ENCODE peak calls at places on chromosomes 1 and 21, in eight cellular contexts. One of them, this sample, is unnamed. For H3K4me1, the result is how much of the 10 kb centered on the place peaks cover.

GRCh38 chr1:226988337-226988672 is 48.2 kb downstream of the COQ8A start:
- DNase-seq in aorta: no peak
- DNase-seq in left ventricle myocardium inferior: no peak
- DNase-seq in Panc1: no peak
- DNase-seq in A549: no peak
- DNase-seq in heart right ventricle: no peak
- DNase-seq in thoracic aorta: no peak
- DNase-seq in naive thymus-derived CD4-positive, alpha-beta T cell: no peak
- DNase-seq in this sample: no peak

GRCh38 chr21:32940079-32941014 is 85.4 kb upstream of the OLIG2 start:
- DNase-seq in aorta: no peak
- DNase-seq in thoracic aorta: no peak
- DNase-seq in heart right ventricle: peak
- DNase-seq in A549: peak
- DNase-seq in Panc1: peak
- DNase-seq in naive thymus-derived CD4-positive, alpha-beta T cell: peak
- DNase-seq in left ventricle myocardium inferior: no peak
- DNase-seq in this sample: no peak

GRCh38 chr1:20885121-20885520 is 98.0 kb upstream of the HP1BP3 start:
- DNase-seq in aorta: no peak
- DNase-seq in Panc1: no peak
- DNase-seq in thoracic aorta: no peak
- DNase-seq in left ventricle myocardium inferior: no peak
- DNase-seq in A549: no peak
- DNase-seq in naive thymus-derived CD4-positive, alpha-beta T cell: no peak
- DNase-seq in heart right ventricle: no peak
- DNase-seq in this sample: no peak

GRCh38 chr1:69244211-69244610 is 323.5 kb upstream of the LRRC7 start:
- DNase-seq in thoracic aorta: no peak
- DNase-seq in aorta: no peak
- DNase-seq in Panc1: no peak
- DNase-seq in A549: no peak
- DNase-seq in naive thymus-derived CD4-positive, alpha-beta T cell: no peak
- DNase-seq in heart right ventricle: no peak
- DNase-seq in left ventricle myocardium inferior: no peak
- DNase-seq in this sample: no peak

GRCh38 chr1:174682419-174683008 is 234.8 kb downstream of the GPR52 start:
- DNase-seq in thoracic aorta: no peak
- DNase-seq in Panc1: no peak
- DNase-seq in left ventricle myocardium inferior: no peak
- DNase-seq in heart right ventricle: no peak
- DNase-seq in A549: no peak
- DNase-seq in aorta: no peak
- DNase-seq in naive thymus-derived CD4-positive, alpha-beta T cell: no peak
- DNase-seq in this sample: no peak

GRCh38 chr1:111164151-111164550 is 24.1 kb downstream of the CEPT1 start:
- DNase-seq in heart right ventricle: no peak
- DNase-seq in left ventricle myocardium inferior: no peak
- DNase-seq in A549: no peak
- DNase-seq in thoracic aorta: no peak
- DNase-seq in naive thymus-derived CD4-positive, alpha-beta T cell: no peak
- DNase-seq in Panc1: no peak
- DNase-seq in aorta: no peak
- DNase-seq in this sample: no peak

GRCh38 chr1:171793656-171794055 is 12.2 kb downstream of the METTL13 start:
- DNase-seq in Panc1: no peak
- DNase-seq in aorta: no peak
- DNase-seq in naive thymus-derived CD4-positive, alpha-beta T cell: no peak
- DNase-seq in left ventricle myocardium inferior: no peak
- DNase-seq in heart right ventricle: no peak
- DNase-seq in A549: no peak
- DNase-seq in thoracic aorta: no peak
- DNase-seq in this sample: no peak

GRCh38 chr1:81660286-81660685 is 140.4 kb upstream of the ADGRL2 start:
- DNase-seq in naive thymus-derived CD4-positive, alpha-beta T cell: no peak
- DNase-seq in heart right ventricle: no peak
- DNase-seq in A549: no peak
- DNase-seq in aorta: no peak
- DNase-seq in thoracic aorta: no peak
- DNase-seq in Panc1: no peak
- DNase-seq in left ventricle myocardium inferior: no peak
- DNase-seq in this sample: no peak

GRCh38 chr1:57897581-57897980 is 473.7 kb upstream of the DAB1 start:
- DNase-seq in aorta: no peak
- DNase-seq in left ventricle myocardium inferior: no peak
- DNase-seq in naive thymus-derived CD4-positive, alpha-beta T cell: no peak
- DNase-seq in Panc1: no peak
- DNase-seq in heart right ventricle: no peak
- DNase-seq in A549: no peak
- DNase-seq in thoracic aorta: no peak
- DNase-seq in this sample: no peak

GRCh38 chr1:66533804-66534745 is at the start of gene SGIP1:
- DNase-seq in left ventricle myocardium inferior: peak
- DNase-seq in naive thymus-derived CD4-positive, alpha-beta T cell: no peak
- DNase-seq in aorta: peak
- DNase-seq in Panc1: no peak
- DNase-seq in A549: no peak
- DNase-seq in thoracic aorta: peak
- DNase-seq in heart right ventricle: peak
- DNase-seq in this sample: no peak

GRCh38 chr1:54377040-54377691 is 29.0 kb downstream of the SSBP3 start:
- DNase-seq in Panc1: no peak
- DNase-seq in heart right ventricle: no peak
- DNase-seq in A549: no peak
- DNase-seq in aorta: no peak
- DNase-seq in left ventricle myocardium inferior: no peak
- DNase-seq in thoracic aorta: no peak
- DNase-seq in naive thymus-derived CD4-positive, alpha-beta T cell: no peak
- DNase-seq in this sample: no peak

GRCh38 chr1:99970713-99971255 is 988 bp downstream of the SLC35A3 start:
- DNase-seq in left ventricle myocardium inferior: no peak
- DNase-seq in Panc1: peak
- DNase-seq in thoracic aorta: no peak
- DNase-seq in A549: no peak
- DNase-seq in aorta: no peak
- DNase-seq in heart right ventricle: no peak
- DNase-seq in naive thymus-derived CD4-positive, alpha-beta T cell: no peak
- DNase-seq in this sample: no peak

GRCh38 chr1:27872802-27873665 is 690 bp downstream of the THEMIS2 start:
- DNase-seq in heart right ventricle: no peak
- DNase-seq in Panc1: no peak
- DNase-seq in naive thymus-derived CD4-positive, alpha-beta T cell: peak
- DNase-seq in A549: no peak
- DNase-seq in aorta: no peak
- DNase-seq in thoracic aorta: no peak
- DNase-seq in left ventricle myocardium inferior: no peak
- DNase-seq in this sample: no peak

GRCh38 chr21:43304206-43304605 is 122.7 kb downstream of the SIK1 start:
- DNase-seq in aorta: peak
- DNase-seq in Panc1: no peak
- DNase-seq in heart right ventricle: no peak
- DNase-seq in thoracic aorta: no peak
- DNase-seq in A549: no peak
- DNase-seq in left ventricle myocardium inferior: peak
- DNase-seq in naive thymus-derived CD4-positive, alpha-beta T cell: no peak
- DNase-seq in this sample: no peak

GRCh38 chr1:18480315-18481189 is at the start of gene KLHDC7A:
- DNase-seq in left ventricle myocardium inferior: no peak
- DNase-seq in naive thymus-derived CD4-positive, alpha-beta T cell: no peak
- DNase-seq in aorta: no peak
- DNase-seq in thoracic aorta: no peak
- DNase-seq in heart right ventricle: no peak
- DNase-seq in Panc1: no peak
- DNase-seq in A549: peak
- DNase-seq in this sample: no peak

GRCh38 chr21:42651515-42652401 is 1.7 kb upstream of the PDE9A start:
- DNase-seq in left ventricle myocardium inferior: peak
- DNase-seq in A549: no peak
- DNase-seq in Panc1: no peak
- DNase-seq in aorta: peak
- DNase-seq in heart right ventricle: no peak
- DNase-seq in thoracic aorta: no peak
- DNase-seq in naive thymus-derived CD4-positive, alpha-beta T cell: no peak
- DNase-seq in this sample: no peak

GRCh38 chr1:156840186-156840585 is 18.7 kb downstream of the INSRR start:
- DNase-seq in A549: no peak
- DNase-seq in heart right ventricle: no peak
- DNase-seq in left ventricle myocardium inferior: no peak
- DNase-seq in Panc1: no peak
- DNase-seq in aorta: no peak
- DNase-seq in naive thymus-derived CD4-positive, alpha-beta T cell: no peak
- DNase-seq in thoracic aorta: no peak
- DNase-seq in this sample: no peak
- H3K27ac ChIP-seq in A549: no peak
- H3K27ac ChIP-seq in heart right ventricle: no peak
- H3K27ac ChIP-seq in left ventricle myocardium inferior: no peak
- H3K27ac ChIP-seq in Panc1: no peak
- H3K27ac ChIP-seq in aorta: no peak
- H3K27ac ChIP-seq in naive thymus-derived CD4-positive, alpha-beta T cell: no peak
- H3K27ac ChIP-seq in thoracic aorta: no peak
- H3K27ac ChIP-seq in this sample: no peak

DNA sequence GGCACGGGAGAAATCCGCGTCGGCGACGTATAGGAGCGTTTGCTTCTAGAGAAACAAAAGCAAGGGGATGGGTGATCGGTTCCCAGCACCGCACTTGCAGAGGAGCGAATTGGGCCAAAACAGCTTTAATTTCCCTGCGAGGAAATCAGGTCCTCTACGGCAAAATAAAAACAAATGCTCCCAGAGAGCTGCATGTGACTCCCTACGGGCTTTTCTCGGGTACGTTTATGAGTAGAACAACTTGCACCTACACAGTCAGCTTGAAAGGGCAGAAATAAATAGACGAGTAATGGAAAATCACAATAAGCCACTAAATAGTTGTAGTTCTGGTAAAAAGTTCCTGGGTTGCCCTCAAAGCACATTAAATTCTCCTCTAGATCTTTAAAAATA is 1.2 kb downstream of the NHLH2 start:
- DNase-seq in naive thymus-derived CD4-positive, alpha-beta T cell: no peak
- DNase-seq in aorta: no peak
- DNase-seq in Panc1: no peak
- DNase-seq in thoracic aorta: no peak
- DNase-seq in left ventricle myocardium inferior: no peak
- DNase-seq in heart right ventricle: no peak
- DNase-seq in A549: no peak
- DNase-seq in this sample: no peak
- H3K4me3 ChIP-seq in naive thymus-derived CD4-positive, alpha-beta T cell: no peak
- H3K4me3 ChIP-seq in aorta: peak
- H3K4me3 ChIP-seq in Panc1: no peak
- H3K4me3 ChIP-seq in thoracic aorta: peak
- H3K4me3 ChIP-seq in left ventricle myocardium inferior: peak
- H3K4me3 ChIP-seq in heart right ventricle: peak
- H3K4me3 ChIP-seq in A549: no peak
- H3K4me3 ChIP-seq in this sample: no peak

GRCh38 chr1:16114527-16115467 is 41.1 kb downstream of the EPHA2 start:
- DNase-seq in heart right ventricle: no peak
- DNase-seq in A549: no peak
- DNase-seq in naive thymus-derived CD4-positive, alpha-beta T cell: no peak
- DNase-seq in aorta: peak
- DNase-seq in thoracic aorta: no peak
- DNase-seq in left ventricle myocardium inferior: no peak
- DNase-seq in Panc1: no peak
- DNase-seq in this sample: no peak
- H3K4me1 ChIP-seq in heart right ventricle: under half
- H3K4me1 ChIP-seq in A549: under half
- H3K4me1 ChIP-seq in naive thymus-derived CD4-positive, alpha-beta T cell: under half
- H3K4me1 ChIP-seq in aorta: under half
- H3K4me1 ChIP-seq in thoracic aorta: under half
- H3K4me1 ChIP-seq in left ventricle myocardium inferior: under half
- H3K4me1 ChIP-seq in Panc1: under half
- H3K4me1 ChIP-seq in this sample: under half

GRCh38 chr1:94819945-94820746 is at the start of gene SLC44A3:
- DNase-seq in thoracic aorta: no peak
- DNase-seq in heart right ventricle: no peak
- DNase-seq in left ventricle myocardium inferior: peak
- DNase-seq in naive thymus-derived CD4-positive, alpha-beta T cell: peak
- DNase-seq in Panc1: no peak
- DNase-seq in A549: peak
- DNase-seq in aorta: peak
- DNase-seq in this sample: no peak
- H3K27ac ChIP-seq in thoracic aorta: no peak
- H3K27ac ChIP-seq in heart right ventricle: peak
- H3K27ac ChIP-seq in left ventricle myocardium inferior: peak
- H3K27ac ChIP-seq in naive thymus-derived CD4-positive, alpha-beta T cell: no peak
- H3K27ac ChIP-seq in Panc1: no peak
- H3K27ac ChIP-seq in A549: peak
- H3K27ac ChIP-seq in aorta: no peak
- H3K27ac ChIP-seq in this sample: no peak

GRCh38 chr1:32886012-32886827 is at the start of gene HPCA:
- DNase-seq in aorta: peak
- DNase-seq in thoracic aorta: no peak
- DNase-seq in naive thymus-derived CD4-positive, alpha-beta T cell: peak
- DNase-seq in left ventricle myocardium inferior: peak
- DNase-seq in heart right ventricle: peak
- DNase-seq in A549: peak
- DNase-seq in Panc1: no peak
- DNase-seq in this sample: no peak
- H3K4me3 ChIP-seq in aorta: no peak
- H3K4me3 ChIP-seq in thoracic aorta: peak
- H3K4me3 ChIP-seq in naive thymus-derived CD4-positive, alpha-beta T cell: no peak
- H3K4me3 ChIP-seq in left ventricle myocardium inferior: peak
- H3K4me3 ChIP-seq in heart right ventricle: peak
- H3K4me3 ChIP-seq in A549: peak
- H3K4me3 ChIP-seq in Panc1: no peak
- H3K4me3 ChIP-seq in this sample: no peak

GRCh38 chr1:246794261-246795093 is 70.3 kb downstream of the SCCPDH start:
- DNase-seq in Panc1: no peak
- DNase-seq in naive thymus-derived CD4-positive, alpha-beta T cell: no peak
- DNase-seq in heart right ventricle: no peak
- DNase-seq in aorta: no peak
- DNase-seq in thoracic aorta: no peak
- DNase-seq in left ventricle myocardium inferior: no peak
- DNase-seq in A549: peak
- DNase-seq in this sample: no peak
- H3K4me1 ChIP-seq in Panc1: under half
- H3K4me1 ChIP-seq in naive thymus-derived CD4-positive, alpha-beta T cell: under half
- H3K4me1 ChIP-seq in heart right ventricle: under half
- H3K4me1 ChIP-seq in aorta: under half
- H3K4me1 ChIP-seq in thoracic aorta: under half
- H3K4me1 ChIP-seq in left ventricle myocardium inferior: under half
- H3K4me1 ChIP-seq in A549: under half
- H3K4me1 ChIP-seq in this sample: under half

DNA sequence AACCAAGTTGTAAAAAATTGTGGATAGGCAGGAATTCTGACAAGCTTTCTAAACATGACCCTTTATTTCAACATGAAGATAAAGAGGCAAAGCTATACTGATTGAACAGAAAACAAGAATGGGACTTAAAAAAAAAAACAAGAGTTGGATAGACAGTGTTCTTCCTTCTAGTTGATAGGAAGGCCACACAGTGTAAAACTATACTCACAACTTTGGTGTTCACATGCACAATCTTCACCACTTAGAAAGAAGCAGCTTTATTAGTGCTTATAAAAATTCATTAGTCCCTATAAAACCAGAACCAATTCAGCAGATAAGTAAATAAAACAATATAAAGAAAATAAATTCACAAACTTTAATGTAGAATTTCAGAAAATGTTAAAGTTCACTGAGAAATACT is 101.8 kb downstream of the AKT3 start:
- DNase-seq in Panc1: no peak
- DNase-seq in left ventricle myocardium inferior: no peak
- DNase-seq in aorta: no peak
- DNase-seq in naive thymus-derived CD4-positive, alpha-beta T cell: no peak
- DNase-seq in thoracic aorta: no peak
- DNase-seq in A549: no peak
- DNase-seq in heart right ventricle: no peak
- DNase-seq in this sample: no peak
- H3K27ac ChIP-seq in Panc1: no peak
- H3K27ac ChIP-seq in left ventricle myocardium inferior: no peak
- H3K27ac ChIP-seq in aorta: no peak
- H3K27ac ChIP-seq in naive thymus-derived CD4-positive, alpha-beta T cell: no peak
- H3K27ac ChIP-seq in thoracic aorta: no peak
- H3K27ac ChIP-seq in A549: no peak
- H3K27ac ChIP-seq in heart right ventricle: no peak
- H3K27ac ChIP-seq in this sample: no peak

This sample was measured in CD8-positive, alpha-beta T cell.